ENCODE peak calls at places on chromosome 10, in ten cellular contexts. W is GM12878, H is heart right ventricle, A is esophagus muscularis mucosa, U is lower lobe of right lung, C is neural progenitor cell, J is left lung, Z is cardiac muscle cell, N is heart left ventricle, X is uterus. V is an unnamed sample.

GRCh38 chr10:97863808-97864207 is 14.2 kb downstream of the GOLGA7B start:
- DNase-seq in Z (no peak), N (no peak), C (no peak), X (no peak), J (no peak), U (no peak), H (no peak), W (no peak), A (no peak), V (no peak)

GRCh38 chr10:94307046-94307615 is 55.6 kb downstream of the NOC3L start:
- DNase-seq in Z (no peak), X (no peak), N (no peak), U (no peak), J (no peak), C (no peak), H (no peak), W (no peak), A (no peak), V (no peak)

GRCh38 chr10:13617146-13617545 is 30.4 kb downstream of the PRPF18 start:
- DNase-seq in A (no peak), U (no peak), J (no peak), N (no peak), X (no peak), H (no peak), W (no peak), C (no peak), Z (no peak), V (no peak)

GRCh38 chr10:31157125-31157983 is 125.7 kb upstream of the ZNF438 start:
- DNase-seq in X (peak; percentile 47), U (no peak), J (peak; percentile 48), H (peak; percentile 69), N (peak; percentile 83), W (no peak), A (peak; percentile 90), C (no peak), Z (no peak), V (peak; percentile 47)

GRCh38 chr10:44650576-44651394 is 260.4 kb upstream of the TMEM72 start:
- DNase-seq in J (no peak), C (no peak), X (peak; percentile 56), W (no peak), N (no peak), H (peak; percentile 19), A (no peak), U (no peak), Z (no peak), V (no peak)

GRCh38 chr10:10498781-10499180 is 518.9 kb upstream of the CELF2 start:
- DNase-seq in H (no peak), X (no peak), A (no peak), W (no peak), Z (no peak), C (no peak), U (no peak), J (no peak), N (no peak), V (no peak)

GRCh38 chr10:96832721-96833219 is 672 bp downstream of the LCOR start:
- DNase-seq in J (peak; percentile 85), N (peak; percentile 89), C (no peak), H (peak; percentile 87), U (peak; percentile 91), W (no peak), A (peak; percentile 93), Z (peak; percentile 90), X (peak; percentile 73), V (no peak)

GRCh38 chr10:42868530-42868929 is 85.9 kb downstream of the BMS1 start:
- DNase-seq in J (no peak), Z (no peak), A (peak; percentile 80), U (no peak), W (no peak), H (no peak), X (no peak), C (no peak), N (no peak), V (no peak)

DNA sequence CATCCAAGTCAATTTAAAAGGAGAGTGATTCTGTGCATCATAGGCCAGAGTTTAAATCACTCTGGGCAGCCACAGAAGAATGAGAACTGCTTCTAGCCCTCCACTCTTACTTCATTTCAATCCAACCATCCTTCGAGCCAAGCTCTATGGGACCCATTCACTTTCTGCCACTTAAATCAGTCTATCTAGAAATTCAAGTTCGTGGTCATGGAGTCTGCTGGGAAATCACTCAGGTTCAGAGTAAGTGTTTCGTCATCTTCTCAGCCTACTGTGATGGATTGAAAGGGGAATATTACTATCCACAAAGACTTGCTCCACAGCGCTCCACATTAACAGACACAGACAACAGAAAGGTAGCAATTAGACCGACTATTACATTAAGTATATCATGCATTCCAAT is 4.6 kb downstream of the DCLRE1C start:
- DNase-seq in J (no peak), Z (no peak), U (no peak), N (no peak), W (no peak), C (no peak), X (no peak), A (no peak), H (no peak), V (no peak)
- TF ChIP-seq CTCF in J (no peak), Z (no peak), U (no peak), N (no peak), W (no peak), C (no peak), X (no peak), A (no peak), H (no peak), V (no peak)

DNA sequence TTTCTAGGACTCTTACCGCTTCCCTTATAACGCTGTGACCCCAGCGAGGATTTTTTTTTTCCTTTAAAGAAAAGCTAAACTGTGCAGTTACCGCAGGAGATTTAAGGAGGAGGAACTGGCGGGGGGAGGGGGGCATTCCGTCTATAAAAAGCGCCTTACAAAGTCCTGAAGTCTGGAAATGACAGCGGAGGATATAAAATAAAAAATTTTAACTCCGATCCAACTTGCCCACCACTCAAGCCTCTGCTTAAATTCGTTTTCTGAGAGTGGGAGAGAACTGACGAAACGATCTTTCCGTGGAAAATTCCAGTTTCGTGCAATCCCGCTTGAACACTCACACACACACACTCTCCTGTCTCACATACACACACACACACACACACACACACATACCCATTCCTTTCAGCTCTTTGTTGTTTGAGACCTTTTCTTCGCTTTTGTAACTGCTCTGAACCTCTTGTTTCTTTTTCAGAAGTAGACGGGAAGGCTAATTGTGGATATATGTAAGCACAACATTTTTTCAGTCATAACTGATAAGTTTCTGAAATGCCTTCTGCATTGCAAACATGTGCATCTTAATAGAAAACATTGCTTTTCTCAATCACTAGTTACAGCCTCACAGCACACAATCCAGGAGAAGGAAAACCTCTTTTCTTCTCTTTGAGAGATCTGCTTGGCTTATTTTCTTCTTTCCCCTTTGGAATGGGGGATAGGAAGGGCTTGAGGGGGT is 748 bp downstream of the HPSE2 start:
- DNase-seq in Z (no peak), J (no peak), H (no peak), U (no peak), N (no peak), X (no peak), A (no peak), W (no peak), C (peak; percentile 58), V (no peak)
- H3K27me3 ChIP-seq in Z (peaks cover 90% of the 10 kb centered on the region), J (peaks cover 100% of the 10 kb centered on the region), H (peaks cover 99% of the 10 kb centered on the region), U (peaks cover 83% of the 10 kb centered on the region), N (peaks cover 97% of the 10 kb centered on the region), X (peaks cover 31% of the 10 kb centered on the region), A (no peaks in the 10 kb centered on the region), W (peaks cover 11% of the 10 kb centered on the region), C (peaks cover 100% of the 10 kb centered on the region), V (peaks cover 43% of the 10 kb centered on the region)

GRCh38 chr10:5760462-5760861 is 52.8 kb downstream of the GDI2 start:
- DNase-seq in U (no peak), H (no peak), J (no peak), W (no peak), A (no peak), N (no peak), Z (no peak), C (no peak), X (no peak), V (no peak)

GRCh38 chr10:5765617-5766016 is 47.6 kb downstream of the GDI2 start:
- DNase-seq in J (no peak), W (no peak), H (no peak), X (no peak), C (no peak), N (no peak), Z (no peak), A (no peak), U (no peak), V (no peak)

GRCh38 chr10:5761220-5761619 is 52.0 kb downstream of the GDI2 start:
- DNase-seq in J (no peak), C (no peak), A (no peak), X (no peak), H (no peak), N (no peak), W (no peak), Z (no peak), U (no peak), V (no peak)

GRCh38 chr10:5764422-5765297 is 48.6 kb downstream of the GDI2 start:
- DNase-seq in J (no peak), U (no peak), X (no peak), H (no peak), C (no peak), N (no peak), Z (no peak), A (no peak), W (no peak), V (no peak)

DNA sequence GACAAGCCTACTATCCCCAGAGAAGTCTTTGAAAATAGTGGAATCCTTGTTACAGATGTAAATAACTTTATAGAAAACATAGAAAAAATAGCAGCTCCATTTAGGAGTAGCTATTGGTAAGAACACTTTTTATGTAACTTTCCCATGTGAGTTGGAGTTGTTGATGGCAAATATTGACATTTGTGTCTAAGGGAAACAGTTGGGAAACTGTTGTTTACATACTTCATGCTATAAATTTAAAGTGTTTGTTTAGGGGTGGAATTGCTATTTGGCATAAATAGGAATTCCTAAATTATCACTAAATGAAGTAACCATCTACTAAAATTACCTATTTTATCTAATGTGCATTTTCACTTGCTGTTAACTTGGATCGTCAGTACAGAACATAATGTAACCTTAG is 50.7 kb downstream of the GDI2 start:
- DNase-seq in N (no peak), U (no peak), A (no peak), C (no peak), X (no peak), H (no peak), W (no peak), Z (no peak), J (no peak), V (no peak)
- H3K36me3 ChIP-seq in N (peaks cover 99% of the 10 kb centered on the region), U (peaks cover 94% of the 10 kb centered on the region), A (peaks cover 97% of the 10 kb centered on the region), C (peaks cover 9% of the 10 kb centered on the region), X (no peaks in the 10 kb centered on the region), H (peaks cover 100% of the 10 kb centered on the region), W (peaks cover 15% of the 10 kb centered on the region), Z (peaks cover 75% of the 10 kb centered on the region), J (no peaks in the 10 kb centered on the region), V (peaks cover 25% of the 10 kb centered on the region)

GRCh38 chr10:77328272-77328816 is 309.3 kb downstream of the KCNMA1 start:
- DNase-seq in H (no peak), A (no peak), X (no peak), U (no peak), N (no peak), Z (peak; percentile 86), C (peak; percentile 80), W (no peak), J (no peak), V (no peak)

GRCh38 chr10:77333610-77334340 is 303.8 kb downstream of the KCNMA1 start:
- DNase-seq in W (no peak), A (no peak), X (no peak), N (no peak), C (no peak), J (no peak), Z (no peak), H (no peak), U (no peak), V (no peak)

GRCh38 chr10:77334501-77334900 is 303.1 kb downstream of the KCNMA1 start:
- DNase-seq in Z (no peak), A (no peak), H (no peak), C (no peak), X (no peak), J (no peak), U (no peak), N (no peak), W (no peak), V (no peak)

GRCh38 chr10:77332256-77332655 is 305.4 kb downstream of the KCNMA1 start:
- DNase-seq in A (no peak), X (no peak), H (no peak), W (no peak), J (no peak), C (no peak), N (no peak), U (no peak), Z (no peak), V (no peak)
- TF ChIP-seq CTCF in A (no peak), X (no peak), H (no peak), W (no peak), J (no peak), C (no peak), N (no peak), U (no peak), Z (no peak), V (no peak)